ENCODE peak calls at places on chromosomes 7 and 10, in six cellular contexts. One of them, this sample, is unnamed.

GRCh38 chr7:41979834-41980307 is 257.1 kb downstream of the GLI3 start:
- DNase-seq in psoas muscle: no peak
- DNase-seq in fibroblast of villous mesenchyme: peak; percentile 72
- DNase-seq in brain microvascular endothelial cell: peak; percentile 33
- DNase-seq in adrenal gland: no peak
- DNase-seq in pancreas: no peak
- DNase-seq in this sample: no peak

GRCh38 chr7:133919810-133920209 is 207.3 kb upstream of the LRGUK start:
- DNase-seq in psoas muscle: no peak
- DNase-seq in fibroblast of villous mesenchyme: no peak
- DNase-seq in brain microvascular endothelial cell: no peak
- DNase-seq in adrenal gland: no peak
- DNase-seq in pancreas: no peak
- DNase-seq in this sample: no peak

GRCh38 chr10:102001435-102002068 is 54.4 kb downstream of the ARMH3 start:
- DNase-seq in psoas muscle: no peak
- DNase-seq in fibroblast of villous mesenchyme: no peak
- DNase-seq in brain microvascular endothelial cell: no peak
- DNase-seq in adrenal gland: no peak
- DNase-seq in pancreas: no peak
- DNase-seq in this sample: no peak

GRCh38 chr7:79749851-79750250 is 296.4 kb upstream of the MAGI2 start:
- DNase-seq in psoas muscle: no peak
- DNase-seq in fibroblast of villous mesenchyme: peak; percentile 23
- DNase-seq in brain microvascular endothelial cell: no peak
- DNase-seq in adrenal gland: no peak
- DNase-seq in pancreas: no peak
- DNase-seq in this sample: no peak

GRCh38 chr10:124906551-124907001 is 35.3 kb upstream of the ZRANB1 start:
- DNase-seq in psoas muscle: peak; percentile 31
- DNase-seq in fibroblast of villous mesenchyme: peak; percentile 89
- DNase-seq in brain microvascular endothelial cell: peak; percentile 47
- DNase-seq in adrenal gland: no peak
- DNase-seq in pancreas: no peak
- DNase-seq in this sample: no peak

GRCh38 chr7:42692609-42693008 is 219.3 kb downstream of the C7orf25 start:
- DNase-seq in psoas muscle: no peak
- DNase-seq in fibroblast of villous mesenchyme: peak; percentile 11
- DNase-seq in brain microvascular endothelial cell: peak; percentile 6
- DNase-seq in adrenal gland: no peak
- DNase-seq in pancreas: no peak
- DNase-seq in this sample: no peak

GRCh38 chr7:134330990-134331389 is 14.3 kb upstream of the SLC35B4 start:
- DNase-seq in psoas muscle: no peak
- DNase-seq in fibroblast of villous mesenchyme: no peak
- DNase-seq in brain microvascular endothelial cell: no peak
- DNase-seq in adrenal gland: no peak
- DNase-seq in pancreas: no peak
- DNase-seq in this sample: no peak

GRCh38 chr7:32879460-32879859 is 12.1 kb downstream of the KBTBD2 start:
- DNase-seq in psoas muscle: no peak
- DNase-seq in fibroblast of villous mesenchyme: peak; percentile 42
- DNase-seq in brain microvascular endothelial cell: no peak
- DNase-seq in adrenal gland: no peak
- DNase-seq in pancreas: no peak
- DNase-seq in this sample: no peak

GRCh38 chr7:107170051-107170661 is 1.4 kb downstream of the HBP1 start:
- DNase-seq in psoas muscle: no peak
- DNase-seq in fibroblast of villous mesenchyme: no peak
- DNase-seq in brain microvascular endothelial cell: no peak
- DNase-seq in adrenal gland: no peak
- DNase-seq in pancreas: no peak
- DNase-seq in this sample: no peak

GRCh38 chr10:9579110-9579705 is 1438.5 kb upstream of the CELF2 start:
- DNase-seq in psoas muscle: no peak
- DNase-seq in fibroblast of villous mesenchyme: peak; percentile 69
- DNase-seq in brain microvascular endothelial cell: no peak
- DNase-seq in adrenal gland: no peak
- DNase-seq in pancreas: no peak
- DNase-seq in this sample: no peak

GRCh38 chr10:79029478-79030390 is 39.0 kb upstream of the ZMIZ1 start:
- DNase-seq in psoas muscle: peak; percentile 2
- DNase-seq in fibroblast of villous mesenchyme: no peak
- DNase-seq in brain microvascular endothelial cell: no peak
- DNase-seq in adrenal gland: no peak
- DNase-seq in pancreas: no peak
- DNase-seq in this sample: no peak

GRCh38 chr10:17512341-17513001 is 58.1 kb upstream of the ST8SIA6 start:
- DNase-seq in psoas muscle: no peak
- DNase-seq in fibroblast of villous mesenchyme: peak; percentile 89
- DNase-seq in brain microvascular endothelial cell: peak; percentile 99
- DNase-seq in adrenal gland: peak; percentile 23
- DNase-seq in pancreas: peak; percentile 50
- DNase-seq in this sample: no peak

GRCh38 chr10:118307237-118307636 is 34.9 kb downstream of the FAM204A start:
- DNase-seq in psoas muscle: no peak
- DNase-seq in fibroblast of villous mesenchyme: no peak
- DNase-seq in brain microvascular endothelial cell: no peak
- DNase-seq in adrenal gland: no peak
- DNase-seq in pancreas: no peak
- DNase-seq in this sample: no peak

GRCh38 chr7:151460474-151460855 is 20.5 kb upstream of the CRYGN start:
- DNase-seq in psoas muscle: peak; percentile 60
- DNase-seq in fibroblast of villous mesenchyme: no peak
- DNase-seq in brain microvascular endothelial cell: no peak
- DNase-seq in adrenal gland: peak; percentile 53
- DNase-seq in pancreas: no peak
- DNase-seq in this sample: no peak

GRCh38 chr10:373516-374309 is 238.5 kb downstream of the ZMYND11 start:
- DNase-seq in psoas muscle: no peak
- DNase-seq in fibroblast of villous mesenchyme: peak; percentile 87
- DNase-seq in brain microvascular endothelial cell: peak; percentile 94
- DNase-seq in adrenal gland: no peak
- DNase-seq in pancreas: peak; percentile 29
- DNase-seq in this sample: no peak

GRCh38 chr10:27019827-27020226 is 80.5 kb downstream of the ANKRD26 start:
- DNase-seq in psoas muscle: no peak
- DNase-seq in fibroblast of villous mesenchyme: no peak
- DNase-seq in brain microvascular endothelial cell: no peak
- DNase-seq in adrenal gland: no peak
- DNase-seq in pancreas: no peak
- DNase-seq in this sample: no peak

GRCh38 chr10:14487511-14487909 is 156.8 kb upstream of the FRMD4A start:
- DNase-seq in psoas muscle: no peak
- DNase-seq in fibroblast of villous mesenchyme: no peak
- DNase-seq in brain microvascular endothelial cell: no peak
- DNase-seq in adrenal gland: no peak
- DNase-seq in pancreas: no peak
- DNase-seq in this sample: no peak

GRCh38 chr10:120945801-120946302 is 94.7 kb downstream of the WDR11 start:
- DNase-seq in psoas muscle: no peak
- DNase-seq in fibroblast of villous mesenchyme: peak; percentile 4
- DNase-seq in brain microvascular endothelial cell: no peak
- DNase-seq in adrenal gland: no peak
- DNase-seq in pancreas: peak; percentile 70
- DNase-seq in this sample: no peak

GRCh38 chr10:34119456-34119855 is 695.6 kb downstream of the PARD3 start:
- DNase-seq in psoas muscle: no peak
- DNase-seq in fibroblast of villous mesenchyme: no peak
- DNase-seq in brain microvascular endothelial cell: no peak
- DNase-seq in adrenal gland: no peak
- DNase-seq in pancreas: no peak
- DNase-seq in this sample: no peak

GRCh38 chr7:123190109-123190831 is 9.5 kb downstream of the SLC13A1 start:
- DNase-seq in psoas muscle: no peak
- DNase-seq in fibroblast of villous mesenchyme: no peak
- DNase-seq in brain microvascular endothelial cell: no peak
- DNase-seq in adrenal gland: no peak
- DNase-seq in pancreas: no peak
- DNase-seq in this sample: no peak

GRCh38 chr7:120996983-120997334 is 8.4 kb downstream of the CPED1 start:
- DNase-seq in psoas muscle: no peak
- DNase-seq in fibroblast of villous mesenchyme: no peak
- DNase-seq in brain microvascular endothelial cell: no peak
- DNase-seq in adrenal gland: no peak
- DNase-seq in pancreas: no peak
- DNase-seq in this sample: no peak

GRCh38 chr10:70715853-70716795 is 43.8 kb downstream of the ADAMTS14 start:
- DNase-seq in psoas muscle: no peak
- DNase-seq in fibroblast of villous mesenchyme: peak; percentile 85
- DNase-seq in brain microvascular endothelial cell: peak; percentile 59
- DNase-seq in adrenal gland: no peak
- DNase-seq in pancreas: no peak
- DNase-seq in this sample: no peak

GRCh38 chr7:157550300-157551275 is 213.8 kb downstream of the DNAJB6 start:
- DNase-seq in psoas muscle: no peak
- DNase-seq in fibroblast of villous mesenchyme: no peak
- DNase-seq in brain microvascular endothelial cell: no peak
- DNase-seq in adrenal gland: no peak
- DNase-seq in pancreas: no peak
- DNase-seq in this sample: no peak

GRCh38 chr10:85916192-85916747 is 450.3 kb downstream of the GRID1 start:
- DNase-seq in psoas muscle: no peak
- DNase-seq in fibroblast of villous mesenchyme: no peak
- DNase-seq in brain microvascular endothelial cell: no peak
- DNase-seq in adrenal gland: no peak
- DNase-seq in pancreas: no peak
- DNase-seq in this sample: no peak

GRCh38 chr10:128466831-128467371 is 340.7 kb upstream of the MKI67 start:
- DNase-seq in psoas muscle: no peak
- DNase-seq in fibroblast of villous mesenchyme: no peak
- DNase-seq in brain microvascular endothelial cell: no peak
- DNase-seq in adrenal gland: no peak
- DNase-seq in pancreas: no peak
- DNase-seq in this sample: no peak

GRCh38 chr10:30857803-30858202 is 173.9 kb downstream of the ZNF438 start:
- DNase-seq in psoas muscle: peak; percentile 74
- DNase-seq in fibroblast of villous mesenchyme: peak; percentile 83
- DNase-seq in brain microvascular endothelial cell: no peak
- DNase-seq in adrenal gland: no peak
- DNase-seq in pancreas: peak; percentile 20
- DNase-seq in this sample: no peak

GRCh38 chr7:77199008-77199966 is at the start of gene FGL2:
- DNase-seq in psoas muscle: peak; percentile 52
- DNase-seq in fibroblast of villous mesenchyme: peak; percentile 37
- DNase-seq in brain microvascular endothelial cell: peak; percentile 32
- DNase-seq in adrenal gland: peak; percentile 48
- DNase-seq in pancreas: no peak
- DNase-seq in this sample: peak; percentile 69

GRCh38 chr7:137001041-137001440 is 132.6 kb downstream of the CHRM2 start:
- DNase-seq in psoas muscle: no peak
- DNase-seq in fibroblast of villous mesenchyme: peak; percentile 63
- DNase-seq in brain microvascular endothelial cell: peak; percentile 49
- DNase-seq in adrenal gland: no peak
- DNase-seq in pancreas: no peak
- DNase-seq in this sample: no peak

GRCh38 chr7:106462365-106462859 is 177.6 kb upstream of the NAMPT start:
- DNase-seq in psoas muscle: no peak
- DNase-seq in fibroblast of villous mesenchyme: peak; percentile 60
- DNase-seq in brain microvascular endothelial cell: peak; percentile 11
- DNase-seq in adrenal gland: no peak
- DNase-seq in pancreas: no peak
- DNase-seq in this sample: no peak

GRCh38 chr10:95513941-95514392 is 47.2 kb downstream of the SORBS1 start:
- DNase-seq in psoas muscle: peak; percentile 51
- DNase-seq in fibroblast of villous mesenchyme: no peak
- DNase-seq in brain microvascular endothelial cell: no peak
- DNase-seq in adrenal gland: peak; percentile 46
- DNase-seq in pancreas: peak; percentile 70
- DNase-seq in this sample: no peak
- H3K4me3 ChIP-seq in psoas muscle: no peak overlapping the region
- H3K4me3 ChIP-seq in fibroblast of villous mesenchyme: no peak overlapping the region
- H3K4me3 ChIP-seq in brain microvascular endothelial cell: no peak overlapping the region
- H3K4me3 ChIP-seq in adrenal gland: no peak overlapping the region
- H3K4me3 ChIP-seq in pancreas: no peak overlapping the region
- H3K4me3 ChIP-seq in this sample: no peak overlapping the region

GRCh38 chr7:17131060-17131345 is 167.4 kb upstream of the AHR start:
- DNase-seq in psoas muscle: no peak
- DNase-seq in fibroblast of villous mesenchyme: peak; percentile 23
- DNase-seq in brain microvascular endothelial cell: no peak
- DNase-seq in adrenal gland: no peak
- DNase-seq in pancreas: no peak
- DNase-seq in this sample: no peak
- H3K4me3 ChIP-seq in psoas muscle: no peak overlapping the region
- H3K4me3 ChIP-seq in fibroblast of villous mesenchyme: no peak overlapping the region
- H3K4me3 ChIP-seq in brain microvascular endothelial cell: no peak overlapping the region
- H3K4me3 ChIP-seq in adrenal gland: no peak overlapping the region
- H3K4me3 ChIP-seq in pancreas: no peak overlapping the region
- H3K4me3 ChIP-seq in this sample: no peak overlapping the region

GRCh38 chr7:27113991-27114866 is 11.7 kb upstream of the HOXA2 start:
- DNase-seq in psoas muscle: peak; percentile 67
- DNase-seq in fibroblast of villous mesenchyme: no peak
- DNase-seq in brain microvascular endothelial cell: no peak
- DNase-seq in adrenal gland: no peak
- DNase-seq in pancreas: no peak
- DNase-seq in this sample: peak; percentile 71
- H3K4me3 ChIP-seq in psoas muscle: peak overlapping the region; percentile 82
- H3K4me3 ChIP-seq in fibroblast of villous mesenchyme: peak overlapping the region; percentile 12
- H3K4me3 ChIP-seq in brain microvascular endothelial cell: peak overlapping the region; percentile 57
- H3K4me3 ChIP-seq in adrenal gland: peak overlapping the region; percentile 67
- H3K4me3 ChIP-seq in pancreas: no peak overlapping the region
- H3K4me3 ChIP-seq in this sample: peak overlapping the region; percentile 11

GRCh38 chr7:114934758-114935157 is 12.9 kb downstream of the MDFIC start:
- DNase-seq in psoas muscle: no peak
- DNase-seq in fibroblast of villous mesenchyme: peak; percentile 48
- DNase-seq in brain microvascular endothelial cell: no peak
- DNase-seq in adrenal gland: no peak
- DNase-seq in pancreas: no peak
- DNase-seq in this sample: no peak

GRCh38 chr7:114930829-114931655 is 9.1 kb downstream of the MDFIC start:
- DNase-seq in psoas muscle: no peak
- DNase-seq in fibroblast of villous mesenchyme: peak; percentile 33
- DNase-seq in brain microvascular endothelial cell: peak; percentile 53
- DNase-seq in adrenal gland: no peak
- DNase-seq in pancreas: no peak
- DNase-seq in this sample: no peak

GRCh38 chr7:114934074-114934473 is 12.2 kb downstream of the MDFIC start:
- DNase-seq in psoas muscle: no peak
- DNase-seq in fibroblast of villous mesenchyme: no peak
- DNase-seq in brain microvascular endothelial cell: no peak
- DNase-seq in adrenal gland: no peak
- DNase-seq in pancreas: no peak
- DNase-seq in this sample: no peak

GRCh38 chr7:114931656-114932011 is 9.7 kb downstream of the MDFIC start:
- DNase-seq in psoas muscle: no peak
- DNase-seq in fibroblast of villous mesenchyme: no peak
- DNase-seq in brain microvascular endothelial cell: no peak
- DNase-seq in adrenal gland: no peak
- DNase-seq in pancreas: no peak
- DNase-seq in this sample: no peak

DNA sequence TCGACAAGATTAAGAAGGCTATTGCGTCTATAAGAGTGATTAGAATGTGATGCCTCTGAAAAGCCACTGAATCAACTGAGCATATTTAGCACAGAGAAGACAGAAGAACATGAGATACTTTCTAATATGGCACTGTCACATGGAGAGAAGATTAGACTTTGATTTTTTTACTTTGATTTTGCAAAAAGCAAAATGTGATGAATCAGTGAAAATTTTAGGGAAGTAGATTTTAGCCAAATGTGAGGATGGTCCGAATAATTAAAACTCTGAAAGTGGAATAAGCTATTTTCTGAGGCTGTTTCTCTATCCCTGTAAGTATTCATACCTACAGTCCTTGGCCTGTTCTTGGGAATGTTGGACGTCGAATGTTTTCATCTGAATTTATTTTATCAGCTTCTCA is 11.8 kb downstream of the MDFIC start:
- DNase-seq in psoas muscle: no peak
- DNase-seq in fibroblast of villous mesenchyme: no peak
- DNase-seq in brain microvascular endothelial cell: no peak
- DNase-seq in adrenal gland: no peak
- DNase-seq in pancreas: no peak
- DNase-seq in this sample: no peak
- H3K4me3 ChIP-seq in psoas muscle: no peak overlapping the region
- H3K4me3 ChIP-seq in fibroblast of villous mesenchyme: no peak overlapping the region
- H3K4me3 ChIP-seq in brain microvascular endothelial cell: no peak overlapping the region
- H3K4me3 ChIP-seq in adrenal gland: no peak overlapping the region
- H3K4me3 ChIP-seq in pancreas: no peak overlapping the region
- H3K4me3 ChIP-seq in this sample: no peak overlapping the region

This sample was measured in mucosa of descending colon.